ENCODE peak calls at places on chromosomes 4 and X, in seven cellular contexts. P is HepG2, X is GM12878, D is HCT116, A is SK-N-SH, H is H1, V is K562. O is an unnamed sample.

GRCh38 chr4:97153042-97153441 is 990.2 kb downstream of the STPG2 start:
- DNase-seq in A (peak; percentile 2), X (no peak), H (no peak), D (peak; percentile 10), P (peak; percentile 1), V (no peak), O (peak; percentile 49)

GRCh38 chr4:123671633-123672404 is 275.2 kb downstream of the SPRY1 start:
- DNase-seq in P (no peak), V (no peak), H (no peak), A (no peak), D (no peak), X (peak; percentile 46), O (no peak)

GRCh38 chr4:26866781-26867180 is 6.1 kb downstream of the STIM2 start:
- DNase-seq in X (no peak), A (no peak), D (no peak), H (no peak), V (no peak), P (no peak), O (no peak)

GRCh38 chr4:22129454-22130075 is 181.0 kb upstream of the KCNIP4 start:
- DNase-seq in H (peak; percentile 53), D (peak; percentile 7), P (peak; percentile 5), V (peak; percentile 6), X (no peak), A (peak; percentile 25), O (peak; percentile 32)

GRCh38 chrX:24485976-24486680 is 21.0 kb downstream of the PDK3 start:
- DNase-seq in X (no peak), A (no peak), H (no peak), D (no peak), P (peak; percentile 7), V (no peak), O (no peak)

GRCh38 chr4:180028682-180029081 is 2214.5 kb upstream of the TENM3 start:
- DNase-seq in V (peak; percentile 33), H (peak; percentile 13), X (peak; percentile 12), P (peak; percentile 58), A (peak; percentile 1), D (peak; percentile 33), O (no peak)

GRCh38 chr4:24472514-24473308 is 111.6 kb downstream of the DHX15 start:
- DNase-seq in H (peak; percentile 63), A (peak; percentile 91), V (peak; percentile 74), X (no peak), D (peak; percentile 50), P (peak; percentile 50), O (peak; percentile 90)

GRCh38 chr4:186725422-186726149 is 1.9 kb upstream of the FAT1 start:
- DNase-seq in V (peak; percentile 82), H (no peak), P (peak; percentile 68), A (peak; percentile 76), D (peak; percentile 64), X (no peak), O (no peak)

GRCh38 chr4:17055788-17056187 is 157.3 kb upstream of the LDB2 start:
- DNase-seq in D (no peak), X (no peak), A (no peak), V (no peak), P (no peak), H (no peak), O (no peak)

GRCh38 chrX:38142598-38142997 is 78.1 kb downstream of the SRPX start:
- DNase-seq in P (no peak), V (no peak), A (no peak), D (no peak), H (no peak), X (no peak), O (no peak)

GRCh38 chr4:95158626-95159025 is 390.1 kb downstream of the UNC5C start:
- DNase-seq in X (no peak), A (no peak), V (no peak), D (no peak), H (no peak), P (no peak), O (no peak)

GRCh38 chr4:186831574-186831973 is 107.9 kb upstream of the FAT1 start:
- DNase-seq in D (peak; percentile 57), X (no peak), H (no peak), P (no peak), A (no peak), V (no peak), O (no peak)

GRCh38 chr4:112361181-112361791 is 64.1 kb downstream of the ALPK1 start:
- DNase-seq in P (peak; percentile 42), A (no peak), X (peak; percentile 82), H (peak; percentile 44), D (no peak), V (peak; percentile 8), O (no peak)

GRCh38 chr4:185096032-185096653 is 46.9 kb upstream of the SLC25A4 start:
- DNase-seq in P (peak; percentile 25), X (no peak), V (peak; percentile 59), A (peak; percentile 60), H (no peak), D (peak; percentile 34), O (peak; percentile 59)

GRCh38 chrX:39201305-39201990 is 400.2 kb downstream of the MID1IP1 start:
- DNase-seq in X (no peak), H (no peak), P (no peak), D (no peak), A (no peak), V (peak; percentile 5), O (peak; percentile 65)

GRCh38 chr4:83082777-83083176 is 31.8 kb downstream of the PLAC8 start:
- DNase-seq in D (no peak), A (no peak), X (no peak), P (no peak), V (no peak), H (no peak), O (no peak)

GRCh38 chr4:53591372-53591892 is at the start of gene LNX1:
- DNase-seq in P (no peak), H (peak; percentile 70), X (no peak), V (peak; percentile 65), D (peak; percentile 79), A (no peak), O (peak; percentile 44)

GRCh38 chrX:151336809-151337208 is 60.2 kb upstream of the VMA21 start:
- DNase-seq in P (no peak), V (no peak), H (no peak), A (no peak), X (no peak), D (no peak), O (no peak)

GRCh38 chrX:1452497-1453389 is at the start of gene ASMTL:
- DNase-seq in X (peak; percentile 91), H (peak; percentile 100), D (peak; percentile 91), A (peak; percentile 99), V (peak; percentile 95), P (peak; percentile 93), O (peak; percentile 96)

GRCh38 chrX:109926118-109926517 is 76.8 kb upstream of the TMEM164 start:
- DNase-seq in V (no peak), A (no peak), X (no peak), H (no peak), P (no peak), D (no peak), O (no peak)

GRCh38 chr4:55312491-55313101 is 33.4 kb upstream of the SRD5A3 start:
- DNase-seq in A (peak; percentile 19), H (peak; percentile 23), V (peak; percentile 58), P (peak; percentile 33), X (no peak), D (peak; percentile 46), O (peak; percentile 58)

GRCh38 chrX:130228871-130229270 is 39.8 kb downstream of the ZNF280C start:
- DNase-seq in A (no peak), V (no peak), H (no peak), D (no peak), X (no peak), P (no peak), O (no peak)

GRCh38 chrX:130224810-130225209 is 43.9 kb downstream of the ZNF280C start:
- DNase-seq in V (no peak), P (no peak), X (no peak), A (no peak), H (no peak), D (no peak), O (no peak)
- TF ChIP-seq JUND in V (no peak), P (no peak), X (no peak), A (no peak), H (no peak), D (no peak), O (no peak)

GRCh38 chr4:64582492-64582891 is 173.2 kb upstream of the TECRL start:
- DNase-seq in X (no peak), V (no peak), H (peak; percentile 2), D (no peak), P (no peak), A (no peak), O (no peak)
- TF ChIP-seq JUND in X (no peak), V (no peak), H (no peak), D (no peak), P (no peak), A (no peak), O (no peak)

GRCh38 chrX:34893741-34894140 is 48.9 kb upstream of the FAM47B start:
- DNase-seq in V (peak; percentile 0), A (no peak), D (no peak), P (no peak), H (no peak), X (no peak), O (peak; percentile 37)
- TF ChIP-seq JUND in V (no peak), A (no peak), D (no peak), P (no peak), H (no peak), X (no peak), O (no peak)

DNA sequence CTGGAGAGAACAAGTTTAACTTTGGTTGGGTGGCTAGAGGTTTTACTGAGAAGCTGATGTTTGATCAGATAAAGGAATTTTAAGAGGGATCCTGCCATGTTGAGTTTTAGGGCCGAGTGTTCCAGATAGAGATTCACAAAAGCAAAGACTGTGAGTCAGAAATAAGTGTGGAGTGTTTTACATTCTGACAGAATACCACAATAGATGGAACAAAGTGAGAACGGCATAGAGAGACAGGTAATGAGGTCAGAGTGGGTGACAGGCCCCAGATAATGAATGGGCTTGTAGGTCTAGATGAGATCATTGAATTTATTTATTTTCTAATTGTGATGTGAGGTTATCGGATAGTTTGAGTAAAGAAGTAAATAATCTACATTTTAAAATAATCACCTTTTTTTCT is 502.6 kb downstream of the EPHA5 start:
- DNase-seq in X (no peak), H (no peak), A (no peak), V (no peak), D (no peak), P (no peak), O (no peak)
- TF ChIP-seq JUND in X (no peak), H (no peak), A (no peak), V (no peak), D (no peak), P (no peak), O (no peak)

O was measured in T47D.